ENCODE peak calls at places on chromosomes 2 and 18, in ten cellular contexts. H is K562, E is A549, L is H1, W is ovary, G is sigmoid colon, V is GM12878, T is transverse colon, N is stomach, Z is esophagus muscularis mucosa. K is an unnamed sample.

GRCh38 chr2:178066890-178067669 is 5.5 kb downstream of the PDE11A start:
- DNase-seq in H (no peak), E (no peak), L (no peak), W (no peak), G (no peak), V (no peak), T (no peak), N (no peak), Z (no peak), K (no peak)

GRCh38 chr2:197086500-197086899 is 160.0 kb upstream of the PGAP1 start:
- DNase-seq in H (no peak), E (no peak), L (no peak), W (no peak), G (no peak), V (no peak), T (no peak), N (no peak), Z (no peak), K (no peak)

GRCh38 chr2:25043241-25043867 is 1.5 kb downstream of the EFR3B start:
- DNase-seq in H (no peak), E (peak), L (no peak), W (no peak), G (peak), V (no peak), T (no peak), N (no peak), Z (no peak), K (no peak)

GRCh38 chr18:35713545-35713944 is 132.0 kb downstream of the GALNT1 start:
- DNase-seq in H (no peak), E (no peak), L (no peak), W (no peak), G (no peak), V (no peak), T (no peak), N (no peak), Z (no peak), K (no peak)

GRCh38 chr2:18435425-18436037 is 124.9 kb downstream of the RDH14 start:
- DNase-seq in H (no peak), E (peak), L (no peak), W (no peak), G (no peak), V (no peak), T (no peak), N (no peak), Z (no peak), K (no peak)

GRCh38 chr2:9939587-9940485 is 11.7 kb upstream of the GRHL1 start:
- DNase-seq in H (no peak), E (no peak), L (no peak), W (no peak), G (no peak), V (no peak), T (no peak), N (no peak), Z (no peak), K (no peak)

GRCh38 chr2:166333809-166334208 is 41.9 kb downstream of the SCN9A start:
- DNase-seq in H (no peak), E (no peak), L (no peak), W (no peak), G (no peak), V (no peak), T (no peak), N (no peak), Z (no peak), K (no peak)

GRCh38 chr2:79219383-79219988 is 59.9 kb upstream of the REG3A start:
- DNase-seq in H (peak), E (peak), L (no peak), W (no peak), G (no peak), V (peak), T (peak), N (peak), Z (no peak), K (no peak)

GRCh38 chr2:108244667-108245414 is 5.1 kb downstream of the SULT1C3 start:
- DNase-seq in H (no peak), E (no peak), L (no peak), W (no peak), G (no peak), V (no peak), T (no peak), N (no peak), Z (no peak), K (no peak)

GRCh38 chr18:51425889-51426288 is 228.4 kb upstream of the MEX3C start:
- DNase-seq in H (no peak), E (no peak), L (no peak), W (no peak), G (no peak), V (no peak), T (no peak), N (no peak), Z (no peak), K (no peak)

GRCh38 chr2:15788458-15789229 is 151.7 kb upstream of the MYCN start:
- DNase-seq in H (no peak), E (no peak), L (no peak), W (no peak), G (no peak), V (no peak), T (no peak), N (no peak), Z (no peak), K (no peak)

GRCh38 chr2:193695367-193695766 is 1500.6 kb upstream of the TMEFF2 start:
- DNase-seq in H (no peak), E (no peak), L (no peak), W (no peak), G (no peak), V (no peak), T (no peak), N (no peak), Z (no peak), K (no peak)

GRCh38 chr2:60410458-60411146 is 142.9 kb downstream of the BCL11A start:
- DNase-seq in H (no peak), E (no peak), L (no peak), W (no peak), G (no peak), V (no peak), T (no peak), N (no peak), Z (no peak), K (no peak)

GRCh38 chr2:157603203-157603602 is 25.5 kb downstream of the ACVR1C start:
- DNase-seq in H (no peak), E (no peak), L (no peak), W (no peak), G (no peak), V (no peak), T (no peak), N (no peak), Z (no peak), K (no peak)

GRCh38 chr2:240983361-240983995 is 14.9 kb upstream of the SNED1 start:
- DNase-seq in H (peak), E (peak), L (peak), W (peak), G (peak), V (no peak), T (peak), N (peak), Z (no peak), K (no peak)

GRCh38 chr2:106959975-106960632 is 74.1 kb upstream of the ST6GAL2 start:
- DNase-seq in H (no peak), E (no peak), L (no peak), W (no peak), G (no peak), V (no peak), T (no peak), N (no peak), Z (no peak), K (no peak)

GRCh38 chr18:8998481-8999217 is 103.8 kb upstream of the NDUFV2 start:
- DNase-seq in H (peak), E (no peak), L (no peak), W (no peak), G (no peak), V (no peak), T (no peak), N (no peak), Z (no peak), K (no peak)

GRCh38 chr18:48138660-48139426 is 208.4 kb upstream of the SMAD2 start:
- DNase-seq in H (no peak), E (no peak), L (no peak), W (no peak), G (peak), V (no peak), T (peak), N (peak), Z (no peak), K (no peak)

GRCh38 chr18:79898952-79899608 is 52.4 kb downstream of the SLC66A2 start:
- DNase-seq in H (no peak), E (no peak), L (no peak), W (no peak), G (no peak), V (no peak), T (peak), N (no peak), Z (no peak), K (peak)

GRCh38 chr2:150788741-150789140 is 301.3 kb upstream of the RND3 start:
- DNase-seq in H (no peak), E (no peak), L (no peak), W (no peak), G (no peak), V (no peak), T (no peak), N (no peak), Z (no peak), K (no peak)

GRCh38 chr2:10393648-10393982 is 54.5 kb downstream of the ODC1 start:
- DNase-seq in H (no peak), E (no peak), L (no peak), W (no peak), G (no peak), V (no peak), T (no peak), N (no peak), Z (no peak), K (no peak)

GRCh38 chr2:223744580-223744979 is 92.8 kb downstream of the AP1S3 start:
- DNase-seq in H (no peak), E (no peak), L (no peak), W (no peak), G (no peak), V (no peak), T (no peak), N (no peak), Z (no peak), K (no peak)

GRCh38 chr2:18742382-18742781 is 153.0 kb upstream of the NT5C1B start:
- DNase-seq in H (no peak), E (no peak), L (no peak), W (no peak), G (no peak), V (no peak), T (no peak), N (no peak), Z (no peak), K (no peak)

GRCh38 chr2:213101109-213101508 is 50.3 kb downstream of the IKZF2 start:
- DNase-seq in H (no peak), E (no peak), L (no peak), W (no peak), G (no peak), V (no peak), T (no peak), N (no peak), Z (no peak), K (no peak)

GRCh38 chr2:26583381-26583911 is 57.7 kb downstream of the CIB4 start:
- DNase-seq in H (no peak), E (no peak), L (no peak), W (no peak), G (peak), V (no peak), T (no peak), N (no peak), Z (no peak), K (no peak)

DNA sequence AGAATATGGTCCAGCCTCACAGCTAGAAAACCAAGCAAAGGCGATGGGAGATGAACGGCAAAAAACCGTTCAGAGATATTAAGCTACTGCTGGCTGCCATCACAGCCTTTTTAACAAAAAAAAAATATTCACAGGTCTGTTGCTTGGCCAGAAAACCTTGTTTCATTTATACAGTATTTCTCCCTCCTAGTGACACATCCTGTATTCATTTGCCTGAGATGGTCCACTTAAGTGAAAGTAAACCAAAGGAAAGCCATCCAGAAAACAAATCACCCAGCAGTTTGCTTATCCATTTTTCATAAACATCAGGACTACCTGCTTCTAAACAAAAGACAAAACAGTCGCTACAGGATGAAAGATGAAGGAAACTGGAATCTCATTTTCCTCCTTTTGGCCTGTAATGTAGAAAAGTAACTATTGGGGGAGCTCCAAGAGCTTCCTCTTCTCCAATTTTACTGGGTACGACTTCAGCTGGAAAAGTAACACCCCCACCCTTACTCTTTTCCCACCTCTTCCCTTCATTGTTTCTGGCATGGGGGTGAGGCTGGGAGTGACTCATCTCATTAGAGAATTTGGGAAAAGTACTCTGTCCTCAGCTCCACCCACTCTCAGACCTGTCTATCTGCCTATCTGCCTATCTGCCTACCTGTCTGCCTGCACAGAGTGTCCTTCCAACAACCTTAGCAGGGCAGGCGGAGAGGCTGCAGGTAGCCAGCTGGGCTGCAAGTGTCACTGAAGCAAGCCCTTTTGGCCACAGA is 93.8 kb downstream of the EPHA4 start:
- DNase-seq in H (no peak), E (no peak), L (no peak), W (no peak), G (no peak), V (no peak), T (no peak), N (no peak), Z (no peak), K (no peak)
- TF ChIP-seq EP300 in H (no peak), E (no peak), L (no peak), W (no peak), G (no peak), V (no peak), T (no peak), N (no peak), Z (no peak), K (no peak)

DNA sequence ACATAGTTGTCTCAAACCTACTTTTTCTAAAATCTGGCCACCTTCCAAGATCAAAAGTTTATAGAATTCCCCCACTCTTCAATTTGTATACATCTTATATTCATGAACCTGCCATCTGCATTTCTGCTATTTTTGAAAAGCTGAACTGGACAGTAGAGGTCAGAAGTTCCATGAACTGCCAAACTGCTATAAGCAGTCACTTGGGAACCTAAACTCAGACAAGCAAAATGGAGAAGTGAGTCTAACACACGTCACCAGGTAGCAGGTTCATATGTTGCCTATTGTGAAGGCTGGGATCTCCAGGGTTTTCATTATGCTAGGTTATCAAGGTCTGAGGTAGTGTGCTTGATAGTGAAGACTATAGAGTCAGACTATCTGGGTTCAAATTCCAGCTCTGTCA is 2.0 kb upstream of the MYO1B start:
- DNase-seq in H (no peak), E (no peak), L (no peak), W (no peak), G (no peak), V (no peak), T (no peak), N (no peak), Z (no peak), K (no peak)
- TF ChIP-seq EP300 in H (no peak), E (no peak), L (no peak), W (no peak), G (no peak), V (no peak), T (no peak), N (no peak), Z (no peak), K (no peak)

GRCh38 chr18:74492259-74492658 is 3.9 kb upstream of the CNDP2 start:
- DNase-seq in H (no peak), E (no peak), L (no peak), W (no peak), G (no peak), V (no peak), T (no peak), N (no peak), Z (no peak), K (no peak)

GRCh38 chr18:74495581-74496507 is at the start of gene CNDP2:
- DNase-seq in H (peak), E (peak), L (peak), W (peak), G (peak), V (peak), T (peak), N (peak), Z (peak), K (peak)

GRCh38 chr18:74494514-74494913 is 1.6 kb upstream of the CNDP2 start:
- DNase-seq in H (no peak), E (no peak), L (no peak), W (no peak), G (no peak), V (no peak), T (no peak), N (no peak), Z (no peak), K (no peak)

GRCh38 chr18:74496508-74497307 is 545 bp downstream of the CNDP2 start:
- DNase-seq in H (no peak), E (peak), L (no peak), W (peak), G (peak), V (no peak), T (peak), N (peak), Z (no peak), K (peak)

DNA sequence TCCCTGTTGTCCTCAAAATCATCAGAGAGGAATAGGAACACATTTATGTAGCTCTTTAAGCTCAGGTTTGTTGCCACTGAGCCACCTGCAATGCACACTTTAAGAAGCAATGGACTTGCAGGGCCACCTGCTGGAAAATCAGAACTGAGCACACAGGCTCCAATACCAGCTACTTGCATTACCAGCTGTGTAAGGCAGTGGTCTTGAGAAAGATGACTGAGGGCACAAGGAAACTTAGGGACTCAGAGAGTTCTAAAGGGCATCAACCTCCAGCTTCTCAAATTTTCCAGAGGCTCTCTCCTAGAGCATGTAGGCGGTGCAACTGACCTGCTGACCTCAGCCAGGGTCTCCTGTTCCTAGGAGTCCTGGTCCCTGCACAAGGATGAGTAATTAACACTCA is 2.5 kb upstream of the CNDP2 start:
- DNase-seq in H (no peak), E (peak), L (no peak), W (no peak), G (no peak), V (no peak), T (peak), N (peak), Z (no peak), K (no peak)
- TF ChIP-seq EP300 in H (no peak), E (no peak), L (no peak), W (no peak), G (no peak), V (no peak), T (no peak), N (no peak), Z (no peak), K (no peak)

GRCh38 chr2:12890481-12890980 is 173.8 kb downstream of the TRIB2 start:
- DNase-seq in H (no peak), E (no peak), L (no peak), W (no peak), G (no peak), V (no peak), T (no peak), N (no peak), Z (no peak), K (no peak)
- TF ChIP-seq EP300 in H (no peak), E (no peak), L (no peak), W (no peak), G (no peak), V (no peak), T (no peak), N (no peak), Z (no peak), K (no peak)

K was measured in tibial nerve.